ENCODE peak calls at places on chromosome 7, in five cellular contexts. C is NCI-H460, W is NCI-H1694, Z is ACHN, P is cardiac septum. G is an unnamed sample.

GRCh38 chr7:90958669-90959068 is 305.6 kb upstream of the FZD1 start:
- DNase-seq in W (no peak), Z (no peak), P (no peak), C (no peak), G (no peak)

GRCh38 chr7:150941983-150942590 is 36.0 kb downstream of the KCNH2 start:
- DNase-seq in Z (no peak), P (peak; percentile 84), C (no peak), W (no peak), G (no peak)

GRCh38 chr7:101436857-101437576 is 74.3 kb downstream of the COL26A1 start:
- DNase-seq in Z (no peak), W (no peak), C (peak; percentile 31), P (no peak), G (no peak)

GRCh38 chr7:45594780-45595535 is 20.8 kb downstream of the ADCY1 start:
- DNase-seq in C (no peak), Z (no peak), P (peak; percentile 67), W (no peak), G (no peak)

GRCh38 chr7:45183711-45184210 is 26.2 kb downstream of the RAMP3 start:
- DNase-seq in W (no peak), P (peak; percentile 62), C (no peak), Z (no peak), G (no peak)

GRCh38 chr7:93249749-93250148 is 17.6 kb downstream of the VPS50 start:
- DNase-seq in Z (peak; percentile 33), C (no peak), P (no peak), W (no peak), G (no peak)

GRCh38 chr7:17299477-17299991 is 1.1 kb downstream of the AHR start:
- DNase-seq in P (no peak), Z (peak; percentile 56), W (no peak), C (peak; percentile 15), G (peak; percentile 59)

GRCh38 chr7:105224884-105225651 is 163.7 kb downstream of the SRPK2 start:
- DNase-seq in P (no peak), W (no peak), Z (peak; percentile 98), C (peak; percentile 40), G (peak; percentile 85)

GRCh38 chr7:37081436-37081835 is 357.1 kb upstream of the AOAH start:
- DNase-seq in C (no peak), P (no peak), Z (peak; percentile 18), W (no peak), G (no peak)

G was measured in kidney glomerular epithelial cell.